ENCODE peak calls at places on chromosome 2, in five cellular contexts. R is tibial artery; K is cardiac muscle cell; V is activated effector memory CD4-positive, alpha-beta T cell treated with anti-CD3 and anti-CD28 coated beads, Interleukin-2, amount 50 U/mL, for 16 hours; Z is G401. D is an unnamed sample.

GRCh38 chr2:172964511-172964910 is 111.1 kb upstream of the MAP3K20 start:
- DNase-seq in K (no peak), R (no peak), V (no peak), Z (no peak), D (no peak)

GRCh38 chr2:24228470-24228869 is 53.6 kb downstream of the FAM228A start:
- DNase-seq in R (no peak), K (peak; percentile 26), V (no peak), Z (peak; percentile 8), D (no peak)

GRCh38 chr2:1605659-1606400 is 138.5 kb downstream of the PXDN start:
- DNase-seq in Z (peak; percentile 23), R (no peak), V (peak; percentile 56), K (peak; percentile 40), D (no peak)

GRCh38 chr2:66561645-66562336 is 126.9 kb downstream of the MEIS1 start:
- DNase-seq in Z (no peak), R (no peak), K (peak; percentile 71), V (no peak), D (no peak)

GRCh38 chr2:162826901-162827300 is 11.7 kb downstream of the KCNH7 start:
- DNase-seq in K (no peak), Z (no peak), R (no peak), V (no peak), D (no peak)

GRCh38 chr2:169397697-169398096 is 35.4 kb upstream of the LRP2 start:
- DNase-seq in V (no peak), Z (peak; percentile 33), R (no peak), K (peak; percentile 21), D (no peak)

GRCh38 chr2:28134262-28134812 is 243.8 kb downstream of the BABAM2 start:
- DNase-seq in Z (no peak), R (no peak), K (peak; percentile 19), V (no peak), D (no peak)

GRCh38 chr2:3789246-3789645 is 85.9 kb downstream of the DCDC2C start:
- DNase-seq in R (no peak), Z (no peak), V (no peak), K (no peak), D (no peak)

GRCh38 chr2:111122631-111123421 is 2.1 kb downstream of the BCL2L11 start:
- DNase-seq in K (peak; percentile 93), R (peak; percentile 90), Z (peak; percentile 16), V (peak; percentile 73), D (peak; percentile 46)

GRCh38 chr2:96815326-96816126 is 542 bp upstream of the CNNM3 start:
- DNase-seq in K (peak; percentile 65), V (no peak), R (no peak), Z (peak; percentile 68), D (no peak)

GRCh38 chr2:42928692-42929576 is 136.6 kb upstream of the HAAO start:
- DNase-seq in Z (peak; percentile 65), K (peak; percentile 65), V (no peak), R (no peak), D (no peak)